ENCODE peak calls at places on chromosomes 16 and 17, in five cellular contexts. D, Z, E, U and W are unnamed samples.

GRCh38 chr17:42629420-42630009 is 20.0 kb downstream of the TUBG1 start:
- DNase-seq in D (no peak), Z (no peak), E (no peak), U (no peak), W (no peak)

GRCh38 chr16:57070986-57071540 is 21.3 kb upstream of the CPNE2 start:
- DNase-seq in D (no peak), Z (no peak), E (no peak), U (no peak), W (no peak)

GRCh38 chr17:1714980-1715802 is 5.0 kb upstream of the TLCD2 start:
- DNase-seq in D (peak), Z (no peak), E (peak), U (peak), W (peak)

GRCh38 chr17:31369266-31369665 is 22.2 kb upstream of the RAB11FIP4 start:
- DNase-seq in D (no peak), Z (no peak), E (no peak), U (no peak), W (no peak)

GRCh38 chr17:68749742-68750562 is 148.8 kb upstream of the FAM20A start:
- DNase-seq in D (no peak), Z (no peak), E (no peak), U (no peak), W (no peak)

GRCh38 chr16:47477680-47478079 is 16.5 kb downstream of the PHKB start:
- DNase-seq in D (no peak), Z (no peak), E (no peak), U (no peak), W (no peak)

GRCh38 chr17:79988163-79988971 is 47.3 kb downstream of the TBC1D16 start:
- DNase-seq in D (no peak), Z (no peak), E (peak), U (peak), W (no peak)

GRCh38 chr17:77184474-77184873 is 43.7 kb downstream of the SEC14L1 start:
- DNase-seq in D (no peak), Z (no peak), E (no peak), U (peak), W (no peak)

GRCh38 chr17:6843241-6843890 is 11.8 kb upstream of the TEKT1 start:
- DNase-seq in D (no peak), Z (no peak), E (peak), U (peak), W (no peak)

GRCh38 chr16:66894948-66895696 is 14.8 kb downstream of the PDP2 start:
- DNase-seq in D (peak), Z (peak), E (peak), U (peak), W (peak)

GRCh38 chr16:9362050-9362449 is 270.6 kb downstream of the HAPSTR1 start:
- DNase-seq in D (no peak), Z (no peak), E (no peak), U (no peak), W (no peak)

GRCh38 chr17:72657467-72658317 is 434.8 kb downstream of the SLC39A11 start:
- DNase-seq in D (no peak), Z (no peak), E (no peak), U (peak), W (no peak)

GRCh38 chr16:28098959-28099945 is 35.7 kb upstream of the GSG1L start:
- DNase-seq in D (no peak), Z (no peak), E (no peak), U (no peak), W (no peak)